ENCODE peak calls at places on chromosomes 4 and X, in four cellular contexts. A, L, N and R are unnamed samples. For H3K4me1, the result is how much of the 10 kb centered on the place peaks cover.

GRCh38 chr4:99821918-99822503 is 5.4 kb downstream of the DAPP1 start:
- DNase-seq in L (no peak), N (peak), A (no peak), R (no peak)

GRCh38 chr4:47065099-47065498 is 33.7 kb downstream of the GABRB1 start:
- DNase-seq in A (no peak), L (no peak), N (no peak), R (no peak)

GRCh38 chr4:52001616-52002015 is 18.5 kb downstream of the LRRC66 start:
- DNase-seq in A (peak), N (no peak), L (no peak), R (peak)

GRCh38 chr4:14810121-14810520 is 192.2 kb upstream of the CPEB2 start:
- DNase-seq in A (no peak), L (no peak), N (no peak), R (no peak)

GRCh38 chr4:142293536-142293935 is 552.6 kb downstream of the INPP4B start:
- DNase-seq in A (peak), N (no peak), L (no peak), R (no peak)

GRCh38 chr4:89482248-89482647 is 174.6 kb upstream of the GPRIN3 start:
- DNase-seq in L (peak), A (peak), N (peak), R (peak)

GRCh38 chrX:28189011-28189410 is 207.8 kb upstream of the DCAF8L1 start:
- DNase-seq in N (no peak), L (peak), A (peak), R (peak)

GRCh38 chr4:63693321-63693720 is 715.9 kb downstream of the TECRL start:
- DNase-seq in L (no peak), N (no peak), A (peak), R (no peak)

GRCh38 chr4:182828678-182829025 is 88.5 kb downstream of the DCTD start:
- DNase-seq in A (peak), N (no peak), L (no peak), R (no peak)

GRCh38 chr4:10552591-10553280 is 95.5 kb upstream of the ZNF518B start:
- DNase-seq in N (no peak), L (peak), A (no peak), R (no peak)

GRCh38 chr4:63541828-63542227 is 867.4 kb downstream of the TECRL start:
- DNase-seq in L (no peak), A (no peak), N (no peak), R (no peak)

GRCh38 chr4:78213218-78213617 is 156.1 kb downstream of the FRAS1 start:
- DNase-seq in N (no peak), A (no peak), L (no peak), R (no peak)

GRCh38 chr4:5206391-5206790 is 155.1 kb downstream of the STK32B start:
- DNase-seq in L (no peak), N (no peak), A (peak), R (peak)

GRCh38 chr4:101019941-101020401 is 327.4 kb downstream of the PPP3CA start:
- DNase-seq in A (peak), L (peak), N (peak), R (peak)

GRCh38 chr4:139734875-139735380 is 69.3 kb downstream of the MGST2 start:
- DNase-seq in A (peak), L (peak), N (peak), R (peak)
- H3K9ac ChIP-seq in A (no peak), L (peak), N (peak), R (no peak)

DNA sequence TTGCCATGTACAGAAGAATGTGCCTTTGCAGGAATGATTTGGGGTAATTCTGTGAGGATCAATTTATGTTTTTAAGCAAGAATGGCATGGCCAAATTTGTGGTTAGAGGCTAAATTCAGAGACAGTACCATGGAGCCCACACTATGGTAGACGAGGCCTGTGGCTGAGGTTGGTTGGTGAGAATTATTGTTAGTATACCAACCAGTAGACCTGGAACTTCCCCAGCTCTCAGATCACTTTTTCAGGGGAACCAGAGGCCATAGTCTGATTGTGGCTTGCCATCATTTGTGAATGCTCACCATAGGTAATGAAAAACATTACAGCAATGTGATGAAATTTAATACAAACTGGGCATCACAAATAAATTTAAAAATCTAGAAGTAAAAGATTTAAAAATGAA is 56.3 kb downstream of the SHISA3 start:
- DNase-seq in N (no peak), A (no peak), L (no peak), R (no peak)
- H3K4me1 ChIP-seq in N (under half), A (under half), L (under half), R (under half)

DNA sequence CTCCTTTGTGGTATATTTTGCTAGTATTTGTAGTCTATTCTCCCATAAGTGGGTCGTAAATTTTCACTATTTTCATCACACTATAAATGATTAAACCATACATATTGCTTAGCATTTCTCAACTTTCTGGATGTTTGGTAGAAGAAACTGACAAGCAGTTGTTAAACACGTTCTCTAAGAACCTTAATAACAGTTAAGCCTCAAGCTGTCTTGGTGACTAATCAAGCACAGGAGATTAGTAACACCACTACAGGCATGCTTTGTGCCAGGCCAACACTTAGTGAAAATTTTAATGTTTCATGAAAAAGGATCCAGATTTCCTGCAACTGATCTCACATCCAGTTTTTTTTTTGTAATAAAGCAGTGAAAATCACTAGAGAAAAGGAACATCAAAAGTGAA is 375.4 kb downstream of the NAF1 start:
- DNase-seq in A (no peak), L (no peak), N (no peak), R (no peak)
- H3K9ac ChIP-seq in A (no peak), L (no peak), N (no peak), R (no peak)

GRCh38 chr4:24775209-24775608 is 20.2 kb upstream of the SOD3 start:
- DNase-seq in N (no peak), A (peak), L (no peak), R (no peak)

GRCh38 chr4:24772061-24772705 is 23.2 kb upstream of the SOD3 start:
- DNase-seq in N (no peak), L (no peak), A (no peak), R (no peak)

GRCh38 chr4:24772952-24773351 is 22.4 kb upstream of the SOD3 start:
- DNase-seq in A (no peak), L (no peak), N (no peak), R (no peak)

GRCh38 chr4:24775750-24776149 is 19.6 kb upstream of the SOD3 start:
- DNase-seq in A (no peak), N (no peak), L (no peak), R (no peak)

GRCh38 chr4:24774452-24774851 is 20.9 kb upstream of the SOD3 start:
- DNase-seq in L (no peak), A (peak), N (no peak), R (peak)
- H3K4me1 ChIP-seq in L (under half), A (under half), N (under half), R (under half)

DNA sequence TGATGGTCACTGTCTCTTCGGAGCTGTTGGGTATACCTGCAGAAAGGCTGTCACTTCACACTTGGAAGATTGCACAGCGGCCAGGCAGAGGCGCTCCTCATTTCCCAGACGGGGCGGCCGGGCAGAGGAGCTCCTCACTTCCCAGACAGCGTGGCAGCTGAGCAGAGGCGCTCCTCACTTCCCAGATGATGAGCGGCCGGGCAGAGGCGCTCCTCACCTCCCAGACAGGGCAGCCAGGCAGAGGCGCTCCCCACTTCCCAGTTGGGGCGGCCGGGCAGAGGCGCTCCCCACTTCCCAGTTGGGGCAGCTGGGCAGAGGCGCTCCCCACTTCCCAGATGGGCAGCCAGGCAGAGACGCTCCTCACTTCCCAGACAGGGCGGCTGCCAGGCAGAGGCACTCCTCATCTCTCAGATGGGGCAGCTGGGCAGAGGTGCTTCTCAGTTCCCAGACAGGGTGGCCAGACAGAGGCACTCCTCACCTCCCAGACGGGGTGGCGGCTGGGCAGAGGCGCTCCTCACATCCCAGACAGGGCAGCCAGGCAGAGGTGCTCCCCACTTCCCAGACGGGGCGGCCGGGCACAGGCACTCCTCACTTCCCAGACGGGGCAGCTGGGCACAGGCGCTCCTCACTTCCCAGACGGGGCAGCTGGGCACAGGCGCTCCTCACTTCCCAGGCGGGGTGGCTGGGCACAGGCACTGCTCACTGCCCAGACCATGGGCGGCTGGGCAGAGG is 18.8 kb downstream of the PABPC1L2B start:
- DNase-seq in N (no peak), A (no peak), L (no peak), R (no peak)
- H3K9ac ChIP-seq in N (no peak), A (no peak), L (no peak), R (no peak)

GRCh38 chr4:140256335-140256734 is 102.4 kb upstream of the MAML3 start:
- DNase-seq in N (peak), L (peak), A (peak), R (peak)

GRCh38 chr4:140255467-140255866 is 101.5 kb upstream of the MAML3 start:
- DNase-seq in N (no peak), A (no peak), L (peak), R (no peak)

GRCh38 chr4:140255919-140256318 is 101.9 kb upstream of the MAML3 start:
- DNase-seq in N (no peak), A (no peak), L (no peak), R (no peak)

GRCh38 chr4:140257461-140258305 is 103.7 kb upstream of the MAML3 start:
- DNase-seq in L (peak), A (peak), N (peak), R (peak)

GRCh38 chr4:140256941-140257340 is 103.0 kb upstream of the MAML3 start:
- DNase-seq in N (no peak), A (no peak), L (peak), R (no peak)
- H3K4me1 ChIP-seq in N (under half), A (half or more), L (half or more), R (under half)

GRCh38 chrX:65707153-65707552 is 39.7 kb downstream of the MSN start:
- DNase-seq in N (no peak), A (no peak), L (no peak), R (no peak)
- H3K9ac ChIP-seq in N (no peak), A (no peak), L (peak), R (no peak)

GRCh38 chr4:925771-926500 is 6.2 kb downstream of the GAK start:
- DNase-seq in A (no peak), N (no peak), L (no peak), R (no peak)
- H3K4me1 ChIP-seq in A (under half), N (under half), L (under half), R (under half)